ENCODE peak calls at places on chromosomes 3 and 15, in eight cellular contexts. T, F, R, W, U, I, H and E are unnamed samples.

GRCh38 chr3:144105542-144105941 is 133.9 kb downstream of the DIPK2A start:
- DNase-seq in H (no peak), R (no peak), F (no peak), T (no peak), W (no peak), U (no peak), I (no peak), E (no peak)

GRCh38 chr3:50550079-50550736 is 17.3 kb downstream of the C3orf18 start:
- DNase-seq in R (peak), W (no peak), T (peak), F (no peak), U (peak), I (peak), H (peak), E (peak)

GRCh38 chr3:123620338-123620737 is 35.5 kb upstream of the HACD2 start:
- DNase-seq in T (no peak), H (no peak), I (no peak), F (no peak), W (peak), U (no peak), R (no peak), E (no peak)

GRCh38 chr3:57068437-57069089 is 8.1 kb downstream of the SPATA12 start:
- DNase-seq in I (no peak), U (peak), H (peak), T (peak), F (peak), R (no peak), W (peak), E (no peak)

GRCh38 chr15:83659011-83659811 is 5.3 kb downstream of the ADAMTSL3 start:
- DNase-seq in I (no peak), H (no peak), F (no peak), U (no peak), T (peak), R (no peak), W (peak), E (no peak)

GRCh38 chr3:88334187-88334868 is 184.6 kb downstream of the C3orf38 start:
- DNase-seq in U (no peak), W (no peak), T (no peak), H (no peak), I (no peak), F (no peak), R (no peak), E (no peak)

GRCh38 chr3:161781381-161781780 is 284.8 kb downstream of the OTOL1 start:
- DNase-seq in R (no peak), F (no peak), U (no peak), T (no peak), W (no peak), I (no peak), H (no peak), E (no peak)

GRCh38 chr3:153245661-153246060 is 83.6 kb downstream of the RAP2B start:
- DNase-seq in H (no peak), F (no peak), T (no peak), U (no peak), R (no peak), W (no peak), I (no peak), E (no peak)

GRCh38 chr15:48466825-48467224 is 135.6 kb downstream of the DUT start:
- DNase-seq in I (no peak), T (no peak), W (no peak), R (no peak), U (no peak), H (no peak), F (no peak), E (no peak)

GRCh38 chr3:156207802-156208685 is 87.7 kb downstream of the KCNAB1 start:
- DNase-seq in W (no peak), T (no peak), R (no peak), H (no peak), U (no peak), F (no peak), I (no peak), E (no peak)

GRCh38 chr3:136184703-136185102 is 11.4 kb downstream of the MSL2 start:
- DNase-seq in W (no peak), R (no peak), I (no peak), H (no peak), U (no peak), T (no peak), F (no peak), E (no peak)

GRCh38 chr3:98952404-98952803 is 50.9 kb upstream of the DCBLD2 start:
- DNase-seq in U (no peak), W (no peak), R (no peak), F (no peak), T (no peak), I (no peak), H (no peak), E (no peak)

GRCh38 chr15:70703483-70703882 is 59.9 kb downstream of the UACA start:
- DNase-seq in I (no peak), F (no peak), W (no peak), H (no peak), U (no peak), T (no peak), R (no peak), E (no peak)

GRCh38 chr3:139695701-139696422 is 18.1 kb upstream of the NMNAT3 start:
- DNase-seq in T (no peak), R (no peak), H (no peak), W (no peak), F (no peak), U (no peak), I (no peak), E (no peak)

GRCh38 chr3:38140326-38141172 is 2.1 kb downstream of the MYD88 start:
- DNase-seq in T (no peak), H (no peak), W (no peak), F (no peak), I (no peak), U (no peak), R (no peak), E (no peak)

GRCh38 chr3:169104972-169105371 is 558.5 kb downstream of the MECOM start:
- DNase-seq in F (no peak), W (no peak), T (no peak), R (no peak), I (no peak), U (no peak), H (no peak), E (no peak)

GRCh38 chr15:40929730-40930429 is 740 bp downstream of the DLL4 start:
- DNase-seq in F (no peak), H (no peak), T (peak), I (no peak), U (no peak), W (no peak), R (peak), E (peak)

GRCh38 chr15:35289029-35289617 is 204.0 kb upstream of the NANOGP8 start:
- DNase-seq in T (no peak), U (no peak), I (no peak), F (no peak), H (peak), W (no peak), R (no peak), E (no peak)

GRCh38 chr3:119146578-119147375 is 812 bp downstream of the TEX55 start:
- DNase-seq in F (no peak), H (no peak), T (no peak), U (no peak), I (no peak), R (no peak), W (no peak), E (no peak)

GRCh38 chr3:141271279-141272033 is 39.8 kb downstream of the PXYLP1 start:
- DNase-seq in W (no peak), U (no peak), T (no peak), I (no peak), F (no peak), R (no peak), H (no peak), E (no peak)

GRCh38 chr3:61030469-61031035 is 220.7 kb downstream of the FHIT start:
- DNase-seq in T (no peak), H (no peak), F (no peak), R (no peak), W (no peak), U (no peak), I (no peak), E (no peak)

GRCh38 chr3:49170744-49171118 is 667 bp upstream of the KLHDC8B start:
- DNase-seq in U (no peak), H (no peak), I (no peak), F (no peak), R (no peak), W (no peak), T (no peak), E (no peak)

GRCh38 chr3:169295126-169295525 is 368.4 kb downstream of the MECOM start:
- DNase-seq in F (no peak), W (no peak), R (no peak), U (no peak), I (no peak), T (no peak), H (no peak), E (no peak)

GRCh38 chr3:106457278-106458210 is 588.7 kb upstream of the CBLB start:
- DNase-seq in R (no peak), U (peak), T (peak), F (peak), I (no peak), H (peak), W (no peak), E (no peak)

GRCh38 chr15:60374628-60375081 is 23.1 kb downstream of the ANXA2 start:
- DNase-seq in U (no peak), T (peak), H (no peak), R (peak), I (no peak), F (no peak), W (peak), E (no peak)

GRCh38 chr3:96814581-96815567 is at the start of gene EPHA6:
- DNase-seq in H (no peak), R (peak), F (no peak), I (no peak), W (peak), U (peak), T (no peak), E (peak)

GRCh38 chr15:43872416-43873020 is 45.7 kb downstream of the WDR76 start:
- DNase-seq in H (peak), I (no peak), T (no peak), F (peak), W (no peak), R (peak), U (peak), E (peak)

GRCh38 chr15:50148362-50148963 is 29.4 kb upstream of the ATP8B4 start:
- DNase-seq in U (no peak), T (no peak), W (no peak), H (no peak), R (no peak), I (no peak), F (no peak), E (peak)

GRCh38 chr3:19765954-19766353 is 168.1 kb downstream of the EFHB start:
- DNase-seq in I (no peak), H (no peak), U (no peak), W (no peak), R (no peak), F (no peak), T (no peak), E (no peak)

GRCh38 chr3:54262541-54262940 is 140.2 kb downstream of the CACNA2D3 start:
- DNase-seq in I (no peak), H (no peak), W (no peak), U (no peak), F (no peak), T (no peak), R (no peak), E (no peak)

GRCh38 chr3:24741506-24741905 is 246.9 kb upstream of the THRB start:
- DNase-seq in I (no peak), H (no peak), F (no peak), T (no peak), W (no peak), R (no peak), U (no peak), E (no peak)

DNA sequence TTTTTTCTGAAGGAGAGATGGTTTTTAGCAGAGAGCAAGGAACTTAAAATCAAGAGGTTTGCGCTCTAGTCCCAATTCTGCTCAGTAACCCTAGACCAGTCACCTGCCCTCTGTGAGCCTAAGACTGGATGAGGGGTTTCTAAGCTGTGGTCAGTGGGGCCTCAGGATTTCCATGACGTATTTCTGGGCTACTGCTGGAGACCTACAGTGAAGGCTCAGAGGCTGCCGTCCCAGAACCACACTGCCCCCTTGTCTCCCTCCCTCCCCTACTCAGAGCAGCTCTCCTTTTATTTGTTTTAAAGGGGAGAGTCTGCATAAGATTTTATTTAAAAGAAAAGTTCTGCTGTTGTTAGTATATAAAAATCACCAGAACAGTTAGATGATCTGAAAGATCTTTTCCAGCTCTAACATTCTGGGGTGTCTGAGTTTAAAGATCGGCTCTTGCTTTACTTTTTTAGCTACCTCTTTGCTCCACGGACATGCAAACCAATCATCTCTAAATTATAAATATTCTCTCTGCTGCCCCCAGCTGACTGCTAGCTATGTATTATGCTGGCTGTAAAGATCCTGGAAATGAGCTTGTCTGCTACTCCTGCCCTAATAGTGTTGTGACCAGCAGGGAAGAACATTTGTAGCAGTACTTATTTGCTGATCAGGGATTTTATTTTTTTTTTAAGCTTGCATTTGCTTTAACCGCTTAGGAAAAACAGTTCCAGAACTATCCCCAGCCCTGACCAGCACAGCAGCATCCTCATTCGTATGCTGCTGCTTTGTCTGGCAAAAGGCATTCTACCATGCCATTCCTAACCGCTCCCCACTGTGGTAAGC is 28.6 kb upstream of the NDUFB4 start:
- DNase-seq in W (peak), T (no peak), F (no peak), U (no peak), R (no peak), I (no peak), H (no peak), E (no peak)
- TF ChIP-seq CTCF in W (no peak), T (peak), F (peak), U (peak), R (peak), I (peak), H (peak), E (peak)

GRCh38 chr3:151944356-151944755 is 70.9 kb downstream of the SUCNR1 start:
- DNase-seq in U (no peak), W (no peak), I (no peak), R (no peak), T (no peak), F (no peak), H (no peak), E (no peak)
- TF ChIP-seq CTCF in U (no peak), W (no peak), I (no peak), R (no peak), T (no peak), F (no peak), H (no peak), E (no peak)

GRCh38 chr3:13578246-13578645 is 29.3 kb downstream of the FBLN2 start:
- DNase-seq in T (no peak), W (no peak), I (no peak), U (no peak), F (no peak), H (no peak), R (no peak), E (no peak)

GRCh38 chr3:13579089-13579488 is 30.2 kb downstream of the FBLN2 start:
- DNase-seq in F (no peak), H (no peak), I (no peak), T (no peak), W (no peak), R (no peak), U (no peak), E (no peak)

GRCh38 chr3:13581485-13582365 is 32.8 kb downstream of the FBLN2 start:
- DNase-seq in F (no peak), R (no peak), H (no peak), T (peak), U (no peak), W (peak), I (no peak), E (no peak)

GRCh38 chr3:13582366-13583250 is 33.7 kb downstream of the FBLN2 start:
- DNase-seq in W (peak), R (no peak), H (no peak), F (no peak), T (no peak), I (no peak), U (no peak), E (no peak)

DNA sequence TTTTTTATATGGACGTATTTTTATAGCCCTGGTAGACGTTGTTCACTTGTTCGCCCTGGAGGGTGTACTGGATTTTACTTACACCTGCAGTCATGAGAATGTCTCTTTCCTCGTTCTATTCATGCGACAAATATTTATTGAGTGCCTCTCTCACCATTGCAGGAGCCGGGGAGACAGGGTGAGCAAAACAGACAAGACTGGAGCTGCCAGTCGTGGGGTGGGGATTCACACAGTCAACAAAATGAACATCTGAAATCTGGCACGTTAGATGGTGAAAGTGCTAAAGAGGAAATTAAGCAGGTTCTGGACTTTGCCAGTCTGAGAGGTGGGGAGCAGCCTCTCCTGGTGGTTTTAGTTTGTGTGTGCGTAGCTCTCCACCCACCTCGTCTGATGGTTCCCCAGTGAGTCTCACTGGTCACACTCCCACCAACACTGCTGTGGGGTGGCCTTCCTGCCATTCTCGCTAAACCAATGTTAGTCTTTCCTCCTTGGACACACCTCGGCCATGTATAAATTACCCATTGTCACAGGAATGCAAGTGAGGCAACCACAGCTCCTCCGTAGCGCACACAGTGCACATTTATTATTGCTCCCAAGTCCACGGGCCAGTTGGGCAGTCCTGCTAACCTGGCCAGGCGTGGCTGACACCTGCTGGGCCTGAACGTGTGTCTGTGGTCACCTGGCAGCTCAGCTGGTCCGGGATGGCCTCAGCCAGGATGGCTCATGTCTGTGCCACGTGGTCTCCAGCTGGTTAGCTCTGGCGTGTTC is 31.5 kb downstream of the FBLN2 start:
- DNase-seq in R (no peak), F (no peak), H (no peak), I (no peak), W (peak), U (no peak), T (no peak), E (no peak)
- TF ChIP-seq CTCF in R (no peak), F (no peak), H (no peak), I (no peak), W (no peak), U (no peak), T (no peak), E (no peak)

DNA sequence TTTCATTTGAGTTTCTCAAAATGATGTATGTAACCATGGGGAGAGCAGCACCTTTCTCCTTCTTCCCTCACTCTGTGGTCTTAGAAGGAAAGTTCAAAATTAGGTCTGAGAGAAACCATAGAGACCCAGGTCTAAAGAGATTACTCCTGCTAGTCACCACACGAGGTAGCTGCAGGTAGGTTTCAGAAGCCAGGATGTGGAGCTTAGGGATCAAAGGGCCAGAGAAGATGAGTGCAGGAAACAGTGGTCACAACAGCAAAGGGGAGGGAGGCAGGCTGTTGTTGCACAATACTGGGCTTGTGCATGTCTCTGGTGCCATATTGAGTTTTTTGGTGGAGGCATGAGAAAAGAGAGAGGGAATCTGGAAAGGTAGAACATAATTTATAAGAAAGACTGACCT is 583.6 kb downstream of the AGBL1 start:
- DNase-seq in H (no peak), W (no peak), I (no peak), F (no peak), U (no peak), R (no peak), T (no peak), E (no peak)
- TF ChIP-seq CTCF in H (no peak), W (no peak), I (no peak), F (no peak), U (no peak), R (no peak), T (no peak), E (no peak)

DNA sequence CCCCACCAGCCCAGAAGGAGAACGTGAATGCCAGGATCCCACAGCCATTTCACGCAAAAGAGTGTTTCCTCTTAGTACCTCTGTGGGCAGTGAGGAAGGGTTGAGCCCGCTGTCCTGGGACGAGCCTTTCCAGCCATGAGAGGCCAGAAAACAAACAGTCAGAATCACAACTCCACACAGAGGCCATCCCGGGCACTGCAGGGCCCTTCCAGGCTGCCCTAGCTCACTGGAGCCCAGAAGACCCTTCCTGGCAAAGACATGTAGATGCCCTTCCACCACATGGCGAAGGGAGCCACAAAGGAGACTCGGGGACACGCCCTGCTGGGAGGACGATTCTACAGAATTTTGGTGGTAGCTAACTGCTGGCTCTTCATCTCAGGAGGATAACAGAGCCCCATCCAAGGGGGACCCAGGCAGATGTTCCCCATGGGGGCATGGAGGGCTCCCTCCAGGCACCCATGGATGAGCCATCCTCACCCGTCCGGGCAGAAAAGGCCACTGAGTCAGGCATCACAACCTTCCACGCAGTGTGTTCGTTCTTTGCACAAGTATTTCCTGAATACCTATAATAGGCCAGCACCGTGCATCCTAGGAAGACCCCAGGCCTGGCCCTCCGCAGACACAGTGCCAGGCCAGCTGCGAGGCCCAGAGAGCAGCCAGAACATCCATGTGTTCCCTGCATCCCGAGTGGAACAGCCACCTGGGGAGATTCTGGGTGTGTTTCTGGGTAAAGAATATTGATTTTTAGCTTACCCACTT is 47.2 kb downstream of the SLC12A8 start:
- DNase-seq in W (no peak), U (no peak), F (no peak), H (peak), R (no peak), I (no peak), T (peak), E (peak)
- TF ChIP-seq CTCF in W (no peak), U (peak), F (peak), H (peak), R (peak), I (no peak), T (peak), E (peak)

GRCh38 chr3:126081618-126082333 is 2.1 kb downstream of the SLC41A3 start:
- DNase-seq in H (no peak), W (no peak), U (no peak), T (peak), F (no peak), I (no peak), R (no peak), E (no peak)
- TF ChIP-seq CTCF in H (no peak), W (no peak), U (no peak), T (peak), F (no peak), I (peak), R (peak), E (peak)

GRCh38 chr3:108406661-108407206 is 103.7 kb downstream of the MYH15 start:
- DNase-seq in T (no peak), R (no peak), I (no peak), H (peak), F (peak), W (no peak), U (peak), E (peak)
- TF ChIP-seq CTCF in T (peak), R (peak), I (peak), H (peak), F (peak), W (peak), U (peak), E (peak)